ENCODE peak calls at places on chromosomes 2 and 18, in five cellular contexts. One of them, this sample, is unnamed.

GRCh38 chr2:187302146-187302545 is 145.9 kb downstream of the CALCRL start:
- DNase-seq in Jurkat, Clone E6-1: no peak
- DNase-seq in PC-9: no peak
- DNase-seq in GF-D8: no peak
- DNase-seq in activated CD8-positive, alpha-beta memory T cell treated with anti-CD3 and anti-CD28 coated beads, Interleukin-2, amount 50 U/mL, for 48 hours: no peak
- DNase-seq in this sample: no peak

GRCh38 chr2:37564356-37564755 is 107.1 kb downstream of the CDC42EP3 start:
- DNase-seq in Jurkat, Clone E6-1: no peak
- DNase-seq in PC-9: peak
- DNase-seq in GF-D8: no peak
- DNase-seq in activated CD8-positive, alpha-beta memory T cell treated with anti-CD3 and anti-CD28 coated beads, Interleukin-2, amount 50 U/mL, for 48 hours: no peak
- DNase-seq in this sample: no peak

GRCh38 chr18:10376735-10377134 is 77.7 kb upstream of the APCDD1 start:
- DNase-seq in Jurkat, Clone E6-1: no peak
- DNase-seq in PC-9: no peak
- DNase-seq in GF-D8: no peak
- DNase-seq in activated CD8-positive, alpha-beta memory T cell treated with anti-CD3 and anti-CD28 coated beads, Interleukin-2, amount 50 U/mL, for 48 hours: no peak
- DNase-seq in this sample: no peak

GRCh38 chr18:1648715-1649114 is 744.0 kb downstream of the ADCYAP1 start:
- DNase-seq in Jurkat, Clone E6-1: no peak
- DNase-seq in PC-9: no peak
- DNase-seq in GF-D8: peak
- DNase-seq in activated CD8-positive, alpha-beta memory T cell treated with anti-CD3 and anti-CD28 coated beads, Interleukin-2, amount 50 U/mL, for 48 hours: no peak
- DNase-seq in this sample: no peak

GRCh38 chr2:154697422-154698237 is 865 bp upstream of the KCNJ3 start:
- DNase-seq in Jurkat, Clone E6-1: no peak
- DNase-seq in PC-9: no peak
- DNase-seq in GF-D8: no peak
- DNase-seq in activated CD8-positive, alpha-beta memory T cell treated with anti-CD3 and anti-CD28 coated beads, Interleukin-2, amount 50 U/mL, for 48 hours: no peak
- DNase-seq in this sample: no peak

GRCh38 chr2:42117923-42118758 is 51.0 kb upstream of the EML4 start:
- DNase-seq in Jurkat, Clone E6-1: no peak
- DNase-seq in PC-9: peak
- DNase-seq in GF-D8: peak
- DNase-seq in activated CD8-positive, alpha-beta memory T cell treated with anti-CD3 and anti-CD28 coated beads, Interleukin-2, amount 50 U/mL, for 48 hours: no peak
- DNase-seq in this sample: no peak

GRCh38 chr2:233223059-233223894 is 28.2 kb upstream of the ATG16L1 start:
- DNase-seq in Jurkat, Clone E6-1: no peak
- DNase-seq in PC-9: no peak
- DNase-seq in GF-D8: no peak
- DNase-seq in activated CD8-positive, alpha-beta memory T cell treated with anti-CD3 and anti-CD28 coated beads, Interleukin-2, amount 50 U/mL, for 48 hours: no peak
- DNase-seq in this sample: no peak

GRCh38 chr2:44705851-44706555 is 235.5 kb upstream of the SIX3 start:
- DNase-seq in Jurkat, Clone E6-1: no peak
- DNase-seq in PC-9: no peak
- DNase-seq in GF-D8: no peak
- DNase-seq in activated CD8-positive, alpha-beta memory T cell treated with anti-CD3 and anti-CD28 coated beads, Interleukin-2, amount 50 U/mL, for 48 hours: no peak
- DNase-seq in this sample: no peak

GRCh38 chr2:39860538-39860937 is 81.5 kb upstream of the THUMPD2 start:
- DNase-seq in Jurkat, Clone E6-1: no peak
- DNase-seq in PC-9: no peak
- DNase-seq in GF-D8: no peak
- DNase-seq in activated CD8-positive, alpha-beta memory T cell treated with anti-CD3 and anti-CD28 coated beads, Interleukin-2, amount 50 U/mL, for 48 hours: no peak
- DNase-seq in this sample: no peak

GRCh38 chr18:9422816-9423519 is 52.3 kb upstream of the RALBP1 start:
- DNase-seq in Jurkat, Clone E6-1: no peak
- DNase-seq in PC-9: peak
- DNase-seq in GF-D8: no peak
- DNase-seq in activated CD8-positive, alpha-beta memory T cell treated with anti-CD3 and anti-CD28 coated beads, Interleukin-2, amount 50 U/mL, for 48 hours: no peak
- DNase-seq in this sample: no peak

GRCh38 chr18:9742588-9743131 is 34.6 kb downstream of the RAB31 start:
- DNase-seq in Jurkat, Clone E6-1: no peak
- DNase-seq in PC-9: peak
- DNase-seq in GF-D8: peak
- DNase-seq in activated CD8-positive, alpha-beta memory T cell treated with anti-CD3 and anti-CD28 coated beads, Interleukin-2, amount 50 U/mL, for 48 hours: no peak
- DNase-seq in this sample: no peak

GRCh38 chr18:59787998-59788875 is 91.0 kb upstream of the CCBE1 start:
- DNase-seq in Jurkat, Clone E6-1: no peak
- DNase-seq in PC-9: peak
- DNase-seq in GF-D8: no peak
- DNase-seq in activated CD8-positive, alpha-beta memory T cell treated with anti-CD3 and anti-CD28 coated beads, Interleukin-2, amount 50 U/mL, for 48 hours: no peak
- DNase-seq in this sample: no peak

GRCh38 chr2:8676191-8676914 is 5.5 kb upstream of the ID2 start:
- DNase-seq in Jurkat, Clone E6-1: no peak
- DNase-seq in PC-9: no peak
- DNase-seq in GF-D8: no peak
- DNase-seq in activated CD8-positive, alpha-beta memory T cell treated with anti-CD3 and anti-CD28 coated beads, Interleukin-2, amount 50 U/mL, for 48 hours: peak
- DNase-seq in this sample: no peak

GRCh38 chr18:8982416-8983183 is 119.9 kb upstream of the NDUFV2 start:
- DNase-seq in Jurkat, Clone E6-1: peak
- DNase-seq in PC-9: no peak
- DNase-seq in GF-D8: no peak
- DNase-seq in activated CD8-positive, alpha-beta memory T cell treated with anti-CD3 and anti-CD28 coated beads, Interleukin-2, amount 50 U/mL, for 48 hours: no peak
- DNase-seq in this sample: no peak

GRCh38 chr2:235894839-235895238 is 273.3 kb downstream of the GBX2 start:
- DNase-seq in Jurkat, Clone E6-1: no peak
- DNase-seq in PC-9: no peak
- DNase-seq in GF-D8: no peak
- DNase-seq in activated CD8-positive, alpha-beta memory T cell treated with anti-CD3 and anti-CD28 coated beads, Interleukin-2, amount 50 U/mL, for 48 hours: no peak
- DNase-seq in this sample: no peak

GRCh38 chr2:170145191-170145590 is 32.8 kb upstream of the MYO3B start:
- DNase-seq in Jurkat, Clone E6-1: no peak
- DNase-seq in PC-9: no peak
- DNase-seq in GF-D8: no peak
- DNase-seq in activated CD8-positive, alpha-beta memory T cell treated with anti-CD3 and anti-CD28 coated beads, Interleukin-2, amount 50 U/mL, for 48 hours: no peak
- DNase-seq in this sample: no peak

GRCh38 chr2:200288670-200289429 is 17.6 kb upstream of the SPATS2L start:
- DNase-seq in Jurkat, Clone E6-1: no peak
- DNase-seq in PC-9: peak
- DNase-seq in GF-D8: no peak
- DNase-seq in activated CD8-positive, alpha-beta memory T cell treated with anti-CD3 and anti-CD28 coated beads, Interleukin-2, amount 50 U/mL, for 48 hours: no peak
- DNase-seq in this sample: no peak

GRCh38 chr2:26471766-26472706 is 5.9 kb downstream of the OTOF start:
- DNase-seq in Jurkat, Clone E6-1: no peak
- DNase-seq in PC-9: no peak
- DNase-seq in GF-D8: no peak
- DNase-seq in activated CD8-positive, alpha-beta memory T cell treated with anti-CD3 and anti-CD28 coated beads, Interleukin-2, amount 50 U/mL, for 48 hours: no peak
- DNase-seq in this sample: no peak

GRCh38 chr2:26745609-26746327 is 18.3 kb upstream of the SLC35F6 start:
- DNase-seq in Jurkat, Clone E6-1: peak
- DNase-seq in PC-9: peak
- DNase-seq in GF-D8: no peak
- DNase-seq in activated CD8-positive, alpha-beta memory T cell treated with anti-CD3 and anti-CD28 coated beads, Interleukin-2, amount 50 U/mL, for 48 hours: peak
- DNase-seq in this sample: peak

GRCh38 chr2:19802088-19802806 is 99.5 kb downstream of the TTC32 start:
- DNase-seq in Jurkat, Clone E6-1: no peak
- DNase-seq in PC-9: peak
- DNase-seq in GF-D8: no peak
- DNase-seq in activated CD8-positive, alpha-beta memory T cell treated with anti-CD3 and anti-CD28 coated beads, Interleukin-2, amount 50 U/mL, for 48 hours: no peak
- DNase-seq in this sample: no peak

GRCh38 chr2:28355521-28356094 is 37.0 kb upstream of the FOSL2 start:
- DNase-seq in Jurkat, Clone E6-1: no peak
- DNase-seq in PC-9: no peak
- DNase-seq in GF-D8: no peak
- DNase-seq in activated CD8-positive, alpha-beta memory T cell treated with anti-CD3 and anti-CD28 coated beads, Interleukin-2, amount 50 U/mL, for 48 hours: no peak
- DNase-seq in this sample: no peak

GRCh38 chr2:69995511-69995910 is 34.1 kb upstream of the ASPRV1 start:
- DNase-seq in Jurkat, Clone E6-1: no peak
- DNase-seq in PC-9: no peak
- DNase-seq in GF-D8: no peak
- DNase-seq in activated CD8-positive, alpha-beta memory T cell treated with anti-CD3 and anti-CD28 coated beads, Interleukin-2, amount 50 U/mL, for 48 hours: peak
- DNase-seq in this sample: no peak

This sample was measured in NCI-H187.